ENCODE peak calls at places on chromosomes 13 and 19, in eight cellular contexts. One of them, this sample, is unnamed. For H3K4me1, H3K36me3 and H3K9me3, the result is how much of the 10 kb centered on the place peaks cover.

GRCh38 chr13:27295096-27295495 is 24.5 kb downstream of the RASL11A start:
- DNase-seq in GM23248: no peak
- DNase-seq in IMR-90: no peak
- DNase-seq in CD8-positive, alpha-beta memory T cell: no peak
- DNase-seq in CD8-positive, alpha-beta T cell: no peak
- DNase-seq in DND-41: no peak
- DNase-seq in gastrocnemius medialis: no peak
- DNase-seq in heart left ventricle: no peak
- DNase-seq in this sample: no peak

GRCh38 chr13:53137777-53138176 is 109.2 kb downstream of the OLFM4 start:
- DNase-seq in GM23248: peak
- DNase-seq in IMR-90: peak
- DNase-seq in CD8-positive, alpha-beta memory T cell: no peak
- DNase-seq in CD8-positive, alpha-beta T cell: no peak
- DNase-seq in DND-41: no peak
- DNase-seq in gastrocnemius medialis: peak
- DNase-seq in heart left ventricle: no peak
- DNase-seq in this sample: peak

GRCh38 chr13:20270163-20270865 is 38.2 kb upstream of the GJB6 start:
- DNase-seq in GM23248: no peak
- DNase-seq in IMR-90: no peak
- DNase-seq in CD8-positive, alpha-beta memory T cell: no peak
- DNase-seq in CD8-positive, alpha-beta T cell: no peak
- DNase-seq in DND-41: no peak
- DNase-seq in gastrocnemius medialis: no peak
- DNase-seq in heart left ventricle: no peak
- DNase-seq in this sample: no peak

GRCh38 chr19:2717638-2718541 is 3.3 kb downstream of the DIRAS1 start:
- DNase-seq in GM23248: no peak
- DNase-seq in IMR-90: no peak
- DNase-seq in CD8-positive, alpha-beta memory T cell: no peak
- DNase-seq in CD8-positive, alpha-beta T cell: no peak
- DNase-seq in DND-41: no peak
- DNase-seq in gastrocnemius medialis: no peak
- DNase-seq in heart left ventricle: no peak
- DNase-seq in this sample: no peak

GRCh38 chr13:67086260-67086659 is 143.9 kb downstream of the PCDH9 start:
- DNase-seq in GM23248: no peak
- DNase-seq in IMR-90: no peak
- DNase-seq in CD8-positive, alpha-beta memory T cell: no peak
- DNase-seq in CD8-positive, alpha-beta T cell: no peak
- DNase-seq in DND-41: no peak
- DNase-seq in gastrocnemius medialis: no peak
- DNase-seq in heart left ventricle: no peak
- DNase-seq in this sample: no peak

GRCh38 chr19:5076440-5077208 is 107.7 kb downstream of the KDM4B start:
- DNase-seq in GM23248: no peak
- DNase-seq in IMR-90: no peak
- DNase-seq in CD8-positive, alpha-beta memory T cell: no peak
- DNase-seq in CD8-positive, alpha-beta T cell: no peak
- DNase-seq in DND-41: no peak
- DNase-seq in gastrocnemius medialis: no peak
- DNase-seq in heart left ventricle: no peak
- DNase-seq in this sample: no peak

GRCh38 chr13:44698076-44698475 is 121.9 kb upstream of the TSC22D1 start:
- DNase-seq in GM23248: no peak
- DNase-seq in IMR-90: no peak
- DNase-seq in CD8-positive, alpha-beta memory T cell: no peak
- DNase-seq in CD8-positive, alpha-beta T cell: no peak
- DNase-seq in DND-41: no peak
- DNase-seq in gastrocnemius medialis: no peak
- DNase-seq in heart left ventricle: no peak
- DNase-seq in this sample: no peak

GRCh38 chr13:112722433-112723250 is 32.8 kb downstream of the ATP11A start:
- DNase-seq in GM23248: peak
- DNase-seq in IMR-90: peak
- DNase-seq in CD8-positive, alpha-beta memory T cell: no peak
- DNase-seq in CD8-positive, alpha-beta T cell: no peak
- DNase-seq in DND-41: no peak
- DNase-seq in gastrocnemius medialis: no peak
- DNase-seq in heart left ventricle: peak
- DNase-seq in this sample: peak

GRCh38 chr19:35306473-35307246 is 14.7 kb downstream of the MAG start:
- DNase-seq in GM23248: no peak
- DNase-seq in IMR-90: no peak
- DNase-seq in CD8-positive, alpha-beta memory T cell: no peak
- DNase-seq in CD8-positive, alpha-beta T cell: no peak
- DNase-seq in DND-41: peak
- DNase-seq in gastrocnemius medialis: no peak
- DNase-seq in heart left ventricle: no peak
- DNase-seq in this sample: no peak

GRCh38 chr13:99796175-99796819 is 175.3 kb downstream of the ZIC5 start:
- DNase-seq in GM23248: peak
- DNase-seq in IMR-90: peak
- DNase-seq in CD8-positive, alpha-beta memory T cell: no peak
- DNase-seq in CD8-positive, alpha-beta T cell: no peak
- DNase-seq in DND-41: peak
- DNase-seq in gastrocnemius medialis: no peak
- DNase-seq in heart left ventricle: no peak
- DNase-seq in this sample: peak

GRCh38 chr13:94617389-94618000 is 15.8 kb downstream of the GPR180 start:
- DNase-seq in GM23248: peak
- DNase-seq in IMR-90: no peak
- DNase-seq in CD8-positive, alpha-beta memory T cell: no peak
- DNase-seq in CD8-positive, alpha-beta T cell: no peak
- DNase-seq in DND-41: peak
- DNase-seq in gastrocnemius medialis: no peak
- DNase-seq in heart left ventricle: no peak
- DNase-seq in this sample: peak

GRCh38 chr19:1252221-1252817 is 3.9 kb downstream of the MIDN start:
- DNase-seq in GM23248: peak
- DNase-seq in IMR-90: peak
- DNase-seq in CD8-positive, alpha-beta memory T cell: peak
- DNase-seq in CD8-positive, alpha-beta T cell: peak
- DNase-seq in DND-41: peak
- DNase-seq in gastrocnemius medialis: peak
- DNase-seq in heart left ventricle: peak
- DNase-seq in this sample: peak

GRCh38 chr19:2507109-2507508 is 31.2 kb downstream of the GADD45B start:
- DNase-seq in GM23248: peak
- DNase-seq in IMR-90: peak
- DNase-seq in CD8-positive, alpha-beta memory T cell: peak
- DNase-seq in CD8-positive, alpha-beta T cell: no peak
- DNase-seq in DND-41: peak
- DNase-seq in gastrocnemius medialis: no peak
- DNase-seq in heart left ventricle: no peak
- DNase-seq in this sample: peak

GRCh38 chr13:99760456-99760855 is 211.1 kb downstream of the ZIC5 start:
- DNase-seq in GM23248: no peak
- DNase-seq in IMR-90: no peak
- DNase-seq in CD8-positive, alpha-beta memory T cell: no peak
- DNase-seq in CD8-positive, alpha-beta T cell: no peak
- DNase-seq in DND-41: no peak
- DNase-seq in gastrocnemius medialis: no peak
- DNase-seq in heart left ventricle: no peak
- DNase-seq in this sample: no peak

GRCh38 chr19:35777961-35778360 is 2.6 kb downstream of the ARHGAP33 start:
- DNase-seq in GM23248: no peak
- DNase-seq in IMR-90: no peak
- DNase-seq in CD8-positive, alpha-beta memory T cell: no peak
- DNase-seq in CD8-positive, alpha-beta T cell: no peak
- DNase-seq in DND-41: no peak
- DNase-seq in gastrocnemius medialis: no peak
- DNase-seq in heart left ventricle: no peak
- DNase-seq in this sample: no peak

GRCh38 chr13:90696254-90696653 is 651.2 kb upstream of the MIR17HG start:
- DNase-seq in GM23248: peak
- DNase-seq in IMR-90: peak
- DNase-seq in CD8-positive, alpha-beta memory T cell: no peak
- DNase-seq in CD8-positive, alpha-beta T cell: no peak
- DNase-seq in DND-41: no peak
- DNase-seq in gastrocnemius medialis: no peak
- DNase-seq in heart left ventricle: no peak
- DNase-seq in this sample: peak

GRCh38 chr13:45626731-45627374 is 11.3 kb upstream of the ERICH6B start:
- DNase-seq in GM23248: peak
- DNase-seq in IMR-90: no peak
- DNase-seq in CD8-positive, alpha-beta memory T cell: no peak
- DNase-seq in CD8-positive, alpha-beta T cell: no peak
- DNase-seq in DND-41: no peak
- DNase-seq in gastrocnemius medialis: no peak
- DNase-seq in heart left ventricle: no peak
- DNase-seq in this sample: peak

GRCh38 chr13:51230473-51231105 is 8.4 kb downstream of the FAM124A start:
- DNase-seq in GM23248: peak
- DNase-seq in IMR-90: peak
- DNase-seq in CD8-positive, alpha-beta memory T cell: no peak
- DNase-seq in CD8-positive, alpha-beta T cell: no peak
- DNase-seq in DND-41: no peak
- DNase-seq in gastrocnemius medialis: no peak
- DNase-seq in heart left ventricle: peak
- DNase-seq in this sample: peak

GRCh38 chr13:111904701-111905608 is 162.0 kb upstream of the SOX1 start:
- DNase-seq in GM23248: no peak
- DNase-seq in IMR-90: no peak
- DNase-seq in CD8-positive, alpha-beta memory T cell: no peak
- DNase-seq in CD8-positive, alpha-beta T cell: no peak
- DNase-seq in DND-41: no peak
- DNase-seq in gastrocnemius medialis: no peak
- DNase-seq in heart left ventricle: no peak
- DNase-seq in this sample: no peak

GRCh38 chr13:106587787-106588186 is 19.9 kb upstream of the ARGLU1 start:
- DNase-seq in GM23248: no peak
- DNase-seq in IMR-90: no peak
- DNase-seq in CD8-positive, alpha-beta memory T cell: no peak
- DNase-seq in CD8-positive, alpha-beta T cell: no peak
- DNase-seq in DND-41: no peak
- DNase-seq in gastrocnemius medialis: no peak
- DNase-seq in heart left ventricle: no peak
- DNase-seq in this sample: no peak

GRCh38 chr13:107205318-107206112 is 637.6 kb upstream of the ARGLU1 start:
- DNase-seq in GM23248: peak
- DNase-seq in IMR-90: peak
- DNase-seq in CD8-positive, alpha-beta memory T cell: no peak
- DNase-seq in CD8-positive, alpha-beta T cell: peak
- DNase-seq in DND-41: peak
- DNase-seq in gastrocnemius medialis: no peak
- DNase-seq in heart left ventricle: peak
- DNase-seq in this sample: peak

GRCh38 chr13:80217614-80218456 is 123.1 kb downstream of the SPRY2 start:
- DNase-seq in GM23248: no peak
- DNase-seq in IMR-90: peak
- DNase-seq in CD8-positive, alpha-beta memory T cell: no peak
- DNase-seq in CD8-positive, alpha-beta T cell: no peak
- DNase-seq in DND-41: no peak
- DNase-seq in gastrocnemius medialis: no peak
- DNase-seq in heart left ventricle: no peak
- DNase-seq in this sample: no peak

GRCh38 chr13:112768795-112769411 is 79.1 kb downstream of the ATP11A start:
- DNase-seq in GM23248: no peak
- DNase-seq in IMR-90: no peak
- DNase-seq in CD8-positive, alpha-beta memory T cell: peak
- DNase-seq in CD8-positive, alpha-beta T cell: peak
- DNase-seq in DND-41: no peak
- DNase-seq in gastrocnemius medialis: peak
- DNase-seq in heart left ventricle: peak
- DNase-seq in this sample: no peak

GRCh38 chr13:49097374-49097773 is 121.7 kb downstream of the FNDC3A start:
- DNase-seq in GM23248: peak
- DNase-seq in IMR-90: peak
- DNase-seq in CD8-positive, alpha-beta memory T cell: no peak
- DNase-seq in CD8-positive, alpha-beta T cell: no peak
- DNase-seq in DND-41: no peak
- DNase-seq in gastrocnemius medialis: no peak
- DNase-seq in heart left ventricle: no peak
- DNase-seq in this sample: peak
- H3K4me1 ChIP-seq in GM23248: under half
- H3K4me1 ChIP-seq in IMR-90: under half
- H3K4me1 ChIP-seq in CD8-positive, alpha-beta memory T cell: under half
- H3K4me1 ChIP-seq in CD8-positive, alpha-beta T cell: under half
- H3K4me1 ChIP-seq in DND-41: under half
- H3K4me1 ChIP-seq in gastrocnemius medialis: under half
- H3K4me1 ChIP-seq in heart left ventricle: under half
- H3K4me1 ChIP-seq in this sample: under half

GRCh38 chr19:43649514-43649913 is 9.9 kb upstream of the CADM4 start:
- DNase-seq in GM23248: no peak
- DNase-seq in IMR-90: no peak
- DNase-seq in CD8-positive, alpha-beta memory T cell: no peak
- DNase-seq in CD8-positive, alpha-beta T cell: no peak
- DNase-seq in DND-41: no peak
- DNase-seq in gastrocnemius medialis: no peak
- DNase-seq in heart left ventricle: no peak
- DNase-seq in this sample: no peak
- H3K36me3 ChIP-seq in GM23248: under half
- H3K36me3 ChIP-seq in IMR-90: under half
- H3K36me3 ChIP-seq in CD8-positive, alpha-beta memory T cell: under half
- H3K36me3 ChIP-seq in CD8-positive, alpha-beta T cell: under half
- H3K36me3 ChIP-seq in DND-41: under half
- H3K36me3 ChIP-seq in gastrocnemius medialis: under half
- H3K36me3 ChIP-seq in heart left ventricle: under half
- H3K36me3 ChIP-seq in this sample: under half

GRCh38 chr19:16016226-16017137 is 59.8 kb upstream of the TPM4 start:
- DNase-seq in GM23248: no peak
- DNase-seq in IMR-90: no peak
- DNase-seq in CD8-positive, alpha-beta memory T cell: no peak
- DNase-seq in CD8-positive, alpha-beta T cell: no peak
- DNase-seq in DND-41: no peak
- DNase-seq in gastrocnemius medialis: no peak
- DNase-seq in heart left ventricle: no peak
- DNase-seq in this sample: no peak
- H3K9me3 ChIP-seq in GM23248: under half
- H3K9me3 ChIP-seq in IMR-90: under half
- H3K9me3 ChIP-seq in CD8-positive, alpha-beta memory T cell: under half
- H3K9me3 ChIP-seq in CD8-positive, alpha-beta T cell: under half
- H3K9me3 ChIP-seq in DND-41: under half
- H3K9me3 ChIP-seq in gastrocnemius medialis: under half
- H3K9me3 ChIP-seq in heart left ventricle: under half
- H3K9me3 ChIP-seq in this sample: under half

GRCh38 chr19:13160557-13160956 is 10.3 kb downstream of the IER2 start:
- DNase-seq in GM23248: peak
- DNase-seq in IMR-90: peak
- DNase-seq in CD8-positive, alpha-beta memory T cell: no peak
- DNase-seq in CD8-positive, alpha-beta T cell: no peak
- DNase-seq in DND-41: no peak
- DNase-seq in gastrocnemius medialis: no peak
- DNase-seq in heart left ventricle: no peak
- DNase-seq in this sample: peak

GRCh38 chr19:13164370-13165090 is 14.3 kb downstream of the IER2 start:
- DNase-seq in GM23248: peak
- DNase-seq in IMR-90: peak
- DNase-seq in CD8-positive, alpha-beta memory T cell: peak
- DNase-seq in CD8-positive, alpha-beta T cell: peak
- DNase-seq in DND-41: peak
- DNase-seq in gastrocnemius medialis: no peak
- DNase-seq in heart left ventricle: peak
- DNase-seq in this sample: peak

GRCh38 chr19:13163609-13164364 is 13.6 kb downstream of the IER2 start:
- DNase-seq in GM23248: peak
- DNase-seq in IMR-90: peak
- DNase-seq in CD8-positive, alpha-beta memory T cell: peak
- DNase-seq in CD8-positive, alpha-beta T cell: peak
- DNase-seq in DND-41: peak
- DNase-seq in gastrocnemius medialis: peak
- DNase-seq in heart left ventricle: peak
- DNase-seq in this sample: peak

GRCh38 chr19:13165091-13165997 is 15.1 kb downstream of the IER2 start:
- DNase-seq in GM23248: no peak
- DNase-seq in IMR-90: no peak
- DNase-seq in CD8-positive, alpha-beta memory T cell: no peak
- DNase-seq in CD8-positive, alpha-beta T cell: no peak
- DNase-seq in DND-41: no peak
- DNase-seq in gastrocnemius medialis: no peak
- DNase-seq in heart left ventricle: no peak
- DNase-seq in this sample: no peak

GRCh38 chr19:13162749-13163608 is 12.8 kb downstream of the IER2 start:
- DNase-seq in GM23248: peak
- DNase-seq in IMR-90: peak
- DNase-seq in CD8-positive, alpha-beta memory T cell: peak
- DNase-seq in CD8-positive, alpha-beta T cell: peak
- DNase-seq in DND-41: peak
- DNase-seq in gastrocnemius medialis: peak
- DNase-seq in heart left ventricle: peak
- DNase-seq in this sample: peak
- H3K4me1 ChIP-seq in GM23248: half or more
- H3K4me1 ChIP-seq in IMR-90: under half
- H3K4me1 ChIP-seq in CD8-positive, alpha-beta memory T cell: half or more
- H3K4me1 ChIP-seq in CD8-positive, alpha-beta T cell: half or more
- H3K4me1 ChIP-seq in DND-41: half or more
- H3K4me1 ChIP-seq in gastrocnemius medialis: under half
- H3K4me1 ChIP-seq in heart left ventricle: half or more
- H3K4me1 ChIP-seq in this sample: under half